ENCODE peak calls at places on chromosomes 2 and 18, in six cellular contexts. One of them, this sample, is unnamed.
A peak's percentile ranks its signal among the peaks of the same experiment; 100 is the strongest.

GRCh38 chr2:80326214-80326613 is 21.7 kb upstream of the LRRTM1 start:
- DNase-seq in posterior vena cava: no peak
- DNase-seq in stimulated activated CD8-positive, alpha-beta memory T cell treated with anti-CD3 and anti-CD28 coated beads, Interleukin-7, amount 100 ng/mL, for 24 hours: no peak
- DNase-seq in NCI-H1105 treated with DMSO at 0.1 percent for 48 hours: no peak
- DNase-seq in NCI-H2081: peak; percentile 54
- DNase-seq in AG04449: no peak
- DNase-seq in this sample: peak; percentile 30

GRCh38 chr2:169683054-169683424 is 11.2 kb downstream of the CFAP210 start:
- DNase-seq in posterior vena cava: no peak
- DNase-seq in NCI-H2081: no peak
- DNase-seq in NCI-H1105 treated with DMSO at 0.1 percent for 48 hours: no peak
- DNase-seq in stimulated activated CD8-positive, alpha-beta memory T cell treated with anti-CD3 and anti-CD28 coated beads, Interleukin-7, amount 100 ng/mL, for 24 hours: no peak
- DNase-seq in AG04449: no peak
- DNase-seq in this sample: no peak

GRCh38 chr2:7692657-7693161 is 775.5 kb downstream of the RNF144A start:
- DNase-seq in AG04449: peak; percentile 86
- DNase-seq in posterior vena cava: peak; percentile 91
- DNase-seq in stimulated activated CD8-positive, alpha-beta memory T cell treated with anti-CD3 and anti-CD28 coated beads, Interleukin-7, amount 100 ng/mL, for 24 hours: no peak
- DNase-seq in NCI-H2081: no peak
- DNase-seq in NCI-H1105 treated with DMSO at 0.1 percent for 48 hours: peak; percentile 29
- DNase-seq in this sample: no peak

GRCh38 chr2:79717364-79718007 is 204.6 kb downstream of the CTNNA2 start:
- DNase-seq in AG04449: peak; percentile 77
- DNase-seq in NCI-H2081: no peak
- DNase-seq in NCI-H1105 treated with DMSO at 0.1 percent for 48 hours: no peak
- DNase-seq in posterior vena cava: no peak
- DNase-seq in stimulated activated CD8-positive, alpha-beta memory T cell treated with anti-CD3 and anti-CD28 coated beads, Interleukin-7, amount 100 ng/mL, for 24 hours: no peak
- DNase-seq in this sample: peak; percentile 18

GRCh38 chr2:20452551-20452950 is 5.7 kb downstream of the RHOB start:
- DNase-seq in NCI-H2081: no peak
- DNase-seq in posterior vena cava: peak; percentile 78
- DNase-seq in NCI-H1105 treated with DMSO at 0.1 percent for 48 hours: no peak
- DNase-seq in stimulated activated CD8-positive, alpha-beta memory T cell treated with anti-CD3 and anti-CD28 coated beads, Interleukin-7, amount 100 ng/mL, for 24 hours: no peak
- DNase-seq in AG04449: no peak
- DNase-seq in this sample: peak; percentile 65

GRCh38 chr2:234405472-234405871 is 91.4 kb downstream of the ARL4C start:
- DNase-seq in posterior vena cava: no peak
- DNase-seq in stimulated activated CD8-positive, alpha-beta memory T cell treated with anti-CD3 and anti-CD28 coated beads, Interleukin-7, amount 100 ng/mL, for 24 hours: no peak
- DNase-seq in NCI-H2081: no peak
- DNase-seq in AG04449: no peak
- DNase-seq in NCI-H1105 treated with DMSO at 0.1 percent for 48 hours: no peak
- DNase-seq in this sample: no peak

GRCh38 chr2:34570266-34570872 is 971.3 kb upstream of the FAM98A start:
- DNase-seq in NCI-H1105 treated with DMSO at 0.1 percent for 48 hours: no peak
- DNase-seq in AG04449: no peak
- DNase-seq in NCI-H2081: no peak
- DNase-seq in stimulated activated CD8-positive, alpha-beta memory T cell treated with anti-CD3 and anti-CD28 coated beads, Interleukin-7, amount 100 ng/mL, for 24 hours: no peak
- DNase-seq in posterior vena cava: no peak
- DNase-seq in this sample: no peak

GRCh38 chr2:119512946-119513345 is 11.3 kb downstream of the SCTR start:
- DNase-seq in NCI-H1105 treated with DMSO at 0.1 percent for 48 hours: no peak
- DNase-seq in stimulated activated CD8-positive, alpha-beta memory T cell treated with anti-CD3 and anti-CD28 coated beads, Interleukin-7, amount 100 ng/mL, for 24 hours: no peak
- DNase-seq in NCI-H2081: no peak
- DNase-seq in AG04449: no peak
- DNase-seq in posterior vena cava: no peak
- DNase-seq in this sample: no peak

GRCh38 chr2:95278051-95278471 is 3.8 kb downstream of the PROM2 start:
- DNase-seq in NCI-H1105 treated with DMSO at 0.1 percent for 48 hours: no peak
- DNase-seq in posterior vena cava: peak; percentile 80
- DNase-seq in AG04449: no peak
- DNase-seq in NCI-H2081: no peak
- DNase-seq in stimulated activated CD8-positive, alpha-beta memory T cell treated with anti-CD3 and anti-CD28 coated beads, Interleukin-7, amount 100 ng/mL, for 24 hours: no peak
- DNase-seq in this sample: no peak

GRCh38 chr2:232402518-232402917 is 4.1 kb upstream of the ALPG start:
- DNase-seq in posterior vena cava: no peak
- DNase-seq in AG04449: no peak
- DNase-seq in stimulated activated CD8-positive, alpha-beta memory T cell treated with anti-CD3 and anti-CD28 coated beads, Interleukin-7, amount 100 ng/mL, for 24 hours: no peak
- DNase-seq in NCI-H1105 treated with DMSO at 0.1 percent for 48 hours: no peak
- DNase-seq in NCI-H2081: no peak
- DNase-seq in this sample: no peak

GRCh38 chr2:200034816-200035215 is 79.4 kb downstream of the MAIP1 start:
- DNase-seq in AG04449: no peak
- DNase-seq in posterior vena cava: no peak
- DNase-seq in stimulated activated CD8-positive, alpha-beta memory T cell treated with anti-CD3 and anti-CD28 coated beads, Interleukin-7, amount 100 ng/mL, for 24 hours: no peak
- DNase-seq in NCI-H1105 treated with DMSO at 0.1 percent for 48 hours: no peak
- DNase-seq in NCI-H2081: no peak
- DNase-seq in this sample: no peak

GRCh38 chr2:175687465-175687864 is 314.6 kb downstream of the LNPK start:
- DNase-seq in posterior vena cava: no peak
- DNase-seq in AG04449: no peak
- DNase-seq in NCI-H1105 treated with DMSO at 0.1 percent for 48 hours: no peak
- DNase-seq in stimulated activated CD8-positive, alpha-beta memory T cell treated with anti-CD3 and anti-CD28 coated beads, Interleukin-7, amount 100 ng/mL, for 24 hours: no peak
- DNase-seq in NCI-H2081: peak; percentile 68
- DNase-seq in this sample: no peak

GRCh38 chr2:65383571-65384488 is 48.6 kb downstream of the SPRED2 start:
- DNase-seq in stimulated activated CD8-positive, alpha-beta memory T cell treated with anti-CD3 and anti-CD28 coated beads, Interleukin-7, amount 100 ng/mL, for 24 hours: no peak
- DNase-seq in AG04449: no peak
- DNase-seq in NCI-H1105 treated with DMSO at 0.1 percent for 48 hours: no peak
- DNase-seq in NCI-H2081: no peak
- DNase-seq in posterior vena cava: no peak
- DNase-seq in this sample: no peak

GRCh38 chr18:12597775-12598174 is 60.1 kb downstream of the SPIRE1 start:
- DNase-seq in stimulated activated CD8-positive, alpha-beta memory T cell treated with anti-CD3 and anti-CD28 coated beads, Interleukin-7, amount 100 ng/mL, for 24 hours: no peak
- DNase-seq in AG04449: peak; percentile 68
- DNase-seq in NCI-H1105 treated with DMSO at 0.1 percent for 48 hours: no peak
- DNase-seq in posterior vena cava: no peak
- DNase-seq in NCI-H2081: no peak
- DNase-seq in this sample: peak; percentile 38

GRCh38 chr18:58847383-58848071 is 17.1 kb upstream of the ZNF532 start:
- DNase-seq in stimulated activated CD8-positive, alpha-beta memory T cell treated with anti-CD3 and anti-CD28 coated beads, Interleukin-7, amount 100 ng/mL, for 24 hours: no peak
- DNase-seq in NCI-H2081: no peak
- DNase-seq in AG04449: no peak
- DNase-seq in NCI-H1105 treated with DMSO at 0.1 percent for 48 hours: no peak
- DNase-seq in posterior vena cava: peak; percentile 80
- DNase-seq in this sample: no peak

GRCh38 chr2:98295275-98295674 is 51.0 kb upstream of the CNGA3 start:
- DNase-seq in NCI-H2081: no peak
- DNase-seq in stimulated activated CD8-positive, alpha-beta memory T cell treated with anti-CD3 and anti-CD28 coated beads, Interleukin-7, amount 100 ng/mL, for 24 hours: no peak
- DNase-seq in posterior vena cava: no peak
- DNase-seq in NCI-H1105 treated with DMSO at 0.1 percent for 48 hours: no peak
- DNase-seq in AG04449: no peak
- DNase-seq in this sample: no peak

GRCh38 chr18:79395761-79396404 is at the start of gene NFATC1:
- DNase-seq in posterior vena cava: peak; percentile 97
- DNase-seq in stimulated activated CD8-positive, alpha-beta memory T cell treated with anti-CD3 and anti-CD28 coated beads, Interleukin-7, amount 100 ng/mL, for 24 hours: peak; percentile 57
- DNase-seq in NCI-H1105 treated with DMSO at 0.1 percent for 48 hours: peak; percentile 55
- DNase-seq in NCI-H2081: peak; percentile 28
- DNase-seq in AG04449: no peak
- DNase-seq in this sample: no peak

GRCh38 chr2:233761040-233761769 is 1.1 kb downstream of the UGT1A1 start:
- DNase-seq in stimulated activated CD8-positive, alpha-beta memory T cell treated with anti-CD3 and anti-CD28 coated beads, Interleukin-7, amount 100 ng/mL, for 24 hours: no peak
- DNase-seq in AG04449: no peak
- DNase-seq in NCI-H1105 treated with DMSO at 0.1 percent for 48 hours: no peak
- DNase-seq in NCI-H2081: no peak
- DNase-seq in posterior vena cava: no peak
- DNase-seq in this sample: no peak

GRCh38 chr18:46660955-46661749 is 4.1 kb upstream of the LOXHD1 start:
- DNase-seq in posterior vena cava: no peak
- DNase-seq in NCI-H1105 treated with DMSO at 0.1 percent for 48 hours: no peak
- DNase-seq in NCI-H2081: peak; percentile 34
- DNase-seq in stimulated activated CD8-positive, alpha-beta memory T cell treated with anti-CD3 and anti-CD28 coated beads, Interleukin-7, amount 100 ng/mL, for 24 hours: no peak
- DNase-seq in AG04449: no peak
- DNase-seq in this sample: peak; percentile 11

GRCh38 chr18:58455318-58455950 is 173.5 kb downstream of the ALPK2 start:
- DNase-seq in posterior vena cava: no peak
- DNase-seq in stimulated activated CD8-positive, alpha-beta memory T cell treated with anti-CD3 and anti-CD28 coated beads, Interleukin-7, amount 100 ng/mL, for 24 hours: no peak
- DNase-seq in AG04449: no peak
- DNase-seq in NCI-H2081: no peak
- DNase-seq in NCI-H1105 treated with DMSO at 0.1 percent for 48 hours: no peak
- DNase-seq in this sample: no peak

GRCh38 chr18:63074987-63075404 is 244.6 kb downstream of the BCL2 start:
- DNase-seq in AG04449: no peak
- DNase-seq in stimulated activated CD8-positive, alpha-beta memory T cell treated with anti-CD3 and anti-CD28 coated beads, Interleukin-7, amount 100 ng/mL, for 24 hours: peak; percentile 33
- DNase-seq in NCI-H1105 treated with DMSO at 0.1 percent for 48 hours: peak; percentile 22
- DNase-seq in posterior vena cava: peak; percentile 92
- DNase-seq in NCI-H2081: no peak
- DNase-seq in this sample: peak; percentile 66

GRCh38 chr2:55391615-55392242 is 27.9 kb downstream of the CCDC88A start:
- DNase-seq in NCI-H2081: no peak
- DNase-seq in NCI-H1105 treated with DMSO at 0.1 percent for 48 hours: no peak
- DNase-seq in stimulated activated CD8-positive, alpha-beta memory T cell treated with anti-CD3 and anti-CD28 coated beads, Interleukin-7, amount 100 ng/mL, for 24 hours: no peak
- DNase-seq in AG04449: no peak
- DNase-seq in posterior vena cava: no peak
- DNase-seq in this sample: no peak

GRCh38 chr2:88753833-88754584 is 62.5 kb downstream of the RPIA start:
- DNase-seq in NCI-H2081: no peak
- DNase-seq in stimulated activated CD8-positive, alpha-beta memory T cell treated with anti-CD3 and anti-CD28 coated beads, Interleukin-7, amount 100 ng/mL, for 24 hours: no peak
- DNase-seq in NCI-H1105 treated with DMSO at 0.1 percent for 48 hours: no peak
- DNase-seq in posterior vena cava: no peak
- DNase-seq in AG04449: no peak
- DNase-seq in this sample: no peak

GRCh38 chr2:118168606-118169005 is 80.3 kb downstream of the INSIG2 start:
- DNase-seq in stimulated activated CD8-positive, alpha-beta memory T cell treated with anti-CD3 and anti-CD28 coated beads, Interleukin-7, amount 100 ng/mL, for 24 hours: no peak
- DNase-seq in AG04449: no peak
- DNase-seq in NCI-H1105 treated with DMSO at 0.1 percent for 48 hours: no peak
- DNase-seq in posterior vena cava: no peak
- DNase-seq in NCI-H2081: no peak
- DNase-seq in this sample: no peak

GRCh38 chr2:197113221-197113831 is 186.8 kb upstream of the PGAP1 start:
- DNase-seq in NCI-H2081: peak; percentile 25
- DNase-seq in NCI-H1105 treated with DMSO at 0.1 percent for 48 hours: peak; percentile 52
- DNase-seq in AG04449: no peak
- DNase-seq in stimulated activated CD8-positive, alpha-beta memory T cell treated with anti-CD3 and anti-CD28 coated beads, Interleukin-7, amount 100 ng/mL, for 24 hours: no peak
- DNase-seq in posterior vena cava: no peak
- DNase-seq in this sample: peak; percentile 34